ENCODE peak calls at places on chromosomes 12 and 14, in four cellular contexts. Z is tibial artery, S is thoracic aorta, I is fibroblast of lung. R is an unnamed sample.

GRCh38 chr12:9760699-9761406 is at the start of gene CD69:
- DNase-seq in Z (no peak), S (no peak), I (no peak), R (no peak)

GRCh38 chr12:122942609-122943008 is 23.7 kb downstream of the ABCB9 start:
- DNase-seq in Z (no peak), S (no peak), I (peak; percentile 20), R (no peak)

GRCh38 chr12:24997970-24998582 is 49.2 kb upstream of the BCAT1 start:
- DNase-seq in Z (no peak), S (no peak), I (peak; percentile 97), R (no peak)

GRCh38 chr12:739349-739748 is 13.0 kb upstream of the WNK1 start:
- DNase-seq in Z (no peak), S (no peak), I (no peak), R (no peak)

GRCh38 chr12:113439606-113440030 is 17.4 kb downstream of the SDSL start:
- DNase-seq in Z (no peak), S (no peak), I (peak; percentile 21), R (peak; percentile 54)

GRCh38 chr14:34466691-34467090 is 4.7 kb upstream of the SPTSSA start:
- DNase-seq in Z (no peak), S (no peak), I (no peak), R (no peak)

GRCh38 chr12:18224745-18225144 is 36.6 kb upstream of the PIK3C2G start:
- DNase-seq in Z (no peak), S (no peak), I (peak; percentile 37), R (no peak)

GRCh38 chr12:45259732-45260480 is 44.0 kb downstream of the ANO6 start:
- DNase-seq in Z (no peak), S (no peak), I (peak; percentile 55), R (no peak)

GRCh38 chr14:24096545-24097181 is 2.6 kb downstream of the PCK2 start:
- DNase-seq in Z (no peak), S (no peak), I (no peak), R (no peak)

GRCh38 chr12:104890463-104891096 is 67.5 kb downstream of the SLC41A2 start:
- DNase-seq in Z (no peak), S (no peak), I (no peak), R (no peak)

GRCh38 chr12:79549531-79550271 is 141.1 kb downstream of the PAWR start:
- DNase-seq in Z (no peak), S (no peak), I (peak; percentile 94), R (no peak)
- H3K27ac ChIP-seq in Z (no peak overlapping the region), S (peak overlapping the region; percentile 68), I (no peak overlapping the region), R (no peak overlapping the region)

GRCh38 chr12:95351745-95352144 is 122.2 kb upstream of the METAP2 start:
- DNase-seq in Z (peak; percentile 29), S (no peak), I (no peak), R (no peak)
- TF ChIP-seq CTCF in Z (peak; percentile 45), S (no peak), I (no peak), R (no peak)

GRCh38 chr12:89461190-89461589 is 63.4 kb downstream of the GALNT4 start:
- DNase-seq in Z (peak; percentile 25), S (no peak), I (no peak), R (no peak)
- H3K4me3 ChIP-seq in Z (no peak overlapping the region), S (peak overlapping the region; percentile 35), I (peak overlapping the region; percentile 20), R (no peak overlapping the region)

DNA sequence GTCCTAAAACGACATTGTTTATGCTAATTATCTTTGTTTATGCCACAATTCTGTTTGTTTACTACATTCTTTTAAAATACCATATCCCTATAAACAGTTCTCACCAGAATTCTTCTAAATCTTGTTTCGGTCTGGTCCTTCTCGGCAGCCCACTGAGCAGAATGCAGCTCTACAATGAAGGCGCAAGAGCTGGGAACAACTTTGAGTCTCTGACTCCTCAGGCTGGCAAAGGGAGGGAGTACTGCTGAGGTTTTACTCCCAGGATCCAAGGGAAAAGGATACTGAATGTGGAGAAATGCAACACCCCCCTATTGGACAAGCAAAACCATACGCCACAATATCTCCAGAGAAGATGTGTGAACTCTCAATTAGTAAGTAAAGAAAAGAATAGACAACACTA is 5.4 kb downstream of the SOX5 start:
- DNase-seq in Z (no peak), S (no peak), I (no peak), R (peak; percentile 16)
- H3K27ac ChIP-seq in Z (no peak overlapping the region), S (no peak overlapping the region), I (no peak overlapping the region), R (no peak overlapping the region)

DNA sequence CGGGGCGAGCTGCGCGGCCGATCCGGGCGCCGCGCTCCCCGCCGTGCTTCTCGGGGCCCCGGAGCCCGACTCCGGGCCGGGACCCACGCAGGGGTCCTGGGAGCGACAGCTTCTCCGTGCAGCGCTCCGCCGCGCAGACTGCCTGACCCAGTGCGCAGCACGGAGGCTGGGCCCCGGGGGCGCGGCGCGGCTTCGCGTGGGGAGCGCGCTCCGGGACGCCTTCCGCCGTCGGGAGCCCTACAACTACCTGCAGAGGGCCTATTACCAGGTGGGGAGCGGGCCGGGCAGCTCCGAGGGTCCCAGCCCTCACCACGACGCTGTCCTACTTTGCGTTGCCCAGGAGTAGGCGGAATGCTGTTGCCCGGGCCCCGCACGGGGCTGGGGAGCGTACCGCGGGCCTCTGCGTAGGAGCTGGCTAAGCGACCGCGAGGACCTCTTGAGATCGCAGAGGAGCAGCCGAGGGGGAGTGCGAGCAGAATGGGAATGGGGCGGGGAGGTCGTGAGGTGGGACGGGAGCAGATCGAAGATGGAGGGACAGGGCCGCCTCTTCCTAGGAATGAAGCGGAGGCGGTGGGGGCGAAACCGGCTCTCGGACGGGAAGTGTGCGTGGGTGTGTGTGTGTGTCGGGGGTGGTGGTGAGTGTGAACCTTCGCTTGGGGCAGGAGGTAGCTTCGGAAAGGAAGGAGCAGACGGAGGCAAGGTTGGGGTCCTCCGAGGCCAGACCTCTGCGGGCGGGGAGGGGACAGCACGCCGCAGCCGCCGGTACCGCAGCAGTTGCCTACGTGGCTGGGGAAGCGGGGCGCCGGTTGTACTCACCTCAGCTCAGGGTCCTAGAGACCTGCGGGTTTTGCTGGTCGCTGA is 694 bp downstream of the P3H3 start:
- DNase-seq in Z (peak; percentile 52), S (no peak), I (peak; percentile 65), R (peak; percentile 65)
- TF ChIP-seq CTCF in Z (no peak), S (no peak), I (no peak), R (no peak)

GRCh38 chr14:97634786-97635185 is 837.6 kb downstream of the VRK1 start:
- DNase-seq in Z (no peak), S (no peak), I (no peak), R (no peak)
- H3K4me3 ChIP-seq in Z (peak overlapping the region; percentile 36), S (peak overlapping the region; percentile 60), I (no peak overlapping the region), R (peak overlapping the region; percentile 27)

GRCh38 chr12:62789856-62790255 is 145.1 kb downstream of the PPM1H start:
- DNase-seq in Z (no peak), S (no peak), I (no peak), R (no peak)
- H3K27ac ChIP-seq in Z (no peak overlapping the region), S (no peak overlapping the region), I (no peak overlapping the region), R (peak overlapping the region; percentile 19)